ENCODE peak calls at places on chromosomes 13 and 19, in six cellular contexts. N is neural progenitor cell, R is adipocyte, T is right atrium auricular region, O is astrocyte, S is A549. B is an unnamed sample. For H3K9me3, the result is how much of the 10 kb centered on the place peaks cover.

GRCh38 chr19:22595918-22596341 is 38.2 kb upstream of the ZNF492 start:
- DNase-seq in N (no peak), R (no peak), T (peak), O (no peak), S (no peak), B (no peak)

GRCh38 chr13:80873589-80873988 is 532.7 kb upstream of the SPRY2 start:
- DNase-seq in N (no peak), R (no peak), T (no peak), O (no peak), S (no peak), B (no peak)

GRCh38 chr19:7850429-7850819 is 20.4 kb downstream of the EVI5L start:
- DNase-seq in N (no peak), R (no peak), T (no peak), O (no peak), S (no peak), B (no peak)

GRCh38 chr19:46863818-46864629 is 3.2 kb downstream of the ARHGAP35 start:
- DNase-seq in N (peak), R (peak), T (no peak), O (peak), S (no peak), B (peak)

GRCh38 chr13:27969073-27969865 is at the start of gene CDX2:
- DNase-seq in N (peak), R (no peak), T (no peak), O (no peak), S (peak), B (peak)

GRCh38 chr13:43664700-43665191 is 122.0 kb downstream of the ENOX1 start:
- DNase-seq in N (peak), R (peak), T (no peak), O (peak), S (peak), B (peak)

GRCh38 chr19:35940839-35941238 is 4.7 kb downstream of the LRFN3 start:
- DNase-seq in N (no peak), R (no peak), T (no peak), O (no peak), S (no peak), B (no peak)

GRCh38 chr19:32313866-32314265 is 31.5 kb upstream of the ZNF507 start:
- DNase-seq in N (no peak), R (no peak), T (no peak), O (no peak), S (no peak), B (no peak)

GRCh38 chr19:15280915-15281683 is 48.9 kb upstream of the EPHX3 start:
- DNase-seq in N (peak), R (peak), T (peak), O (peak), S (peak), B (peak)

GRCh38 chr19:388691-389090 is 20.3 kb downstream of the C2CD4C start:
- DNase-seq in N (no peak), R (no peak), T (no peak), O (no peak), S (no peak), B (no peak)

GRCh38 chr13:110304256-110304655 is 2.7 kb downstream of the COL4A1 start:
- DNase-seq in N (no peak), R (no peak), T (peak), O (no peak), S (no peak), B (no peak)

GRCh38 chr13:27639186-27639585 is 17.5 kb downstream of the POLR1D start:
- DNase-seq in N (no peak), R (no peak), T (no peak), O (no peak), S (no peak), B (no peak)

GRCh38 chr19:41998246-41999020 is 4.4 kb upstream of the ATP1A3 start:
- DNase-seq in N (peak), R (peak), T (no peak), O (no peak), S (peak), B (peak)

GRCh38 chr19:53131732-53132131 is 978 bp downstream of the ZNF415 start:
- DNase-seq in N (peak), R (no peak), T (no peak), O (no peak), S (no peak), B (no peak)

GRCh38 chr13:81048026-81048461 is 707.1 kb upstream of the SPRY2 start:
- DNase-seq in N (no peak), R (no peak), T (no peak), O (no peak), S (no peak), B (no peak)

GRCh38 chr13:60328073-60328472 is 68.9 kb upstream of the TDRD3 start:
- DNase-seq in N (no peak), R (no peak), T (no peak), O (no peak), S (no peak), B (no peak)

GRCh38 chr13:113452942-113453901 is at the start of gene ADPRHL1:
- DNase-seq in N (no peak), R (no peak), T (peak), O (no peak), S (no peak), B (no peak)

GRCh38 chr13:33363328-33363727 is 77.8 kb upstream of the STARD13 start:
- DNase-seq in N (no peak), R (no peak), T (no peak), O (no peak), S (no peak), B (no peak)

GRCh38 chr19:45322744-45323281 is at the start of gene CKM:
- DNase-seq in N (no peak), R (no peak), T (peak), O (no peak), S (no peak), B (no peak)

GRCh38 chr13:19123502-19123901 is 58.1 kb downstream of the TUBA3C start:
- DNase-seq in N (no peak), R (no peak), T (no peak), O (no peak), S (no peak), B (no peak)

GRCh38 chr19:10334340-10335148 is 1.2 kb upstream of the RAVER1 start:
- DNase-seq in N (peak), R (peak), T (peak), O (peak), S (peak), B (peak)

GRCh38 chr19:35225951-35226350 is 2.6 kb downstream of the FAM187B start:
- DNase-seq in N (no peak), R (no peak), T (peak), O (no peak), S (no peak), B (no peak)

GRCh38 chr13:101308247-101309013 is 107.9 kb downstream of the NALCN start:
- DNase-seq in N (no peak), R (no peak), T (no peak), O (peak), S (no peak), B (peak)

GRCh38 chr19:18126097-18126496 is 26.9 kb upstream of the PIK3R2 start:
- DNase-seq in N (no peak), R (no peak), T (no peak), O (no peak), S (no peak), B (no peak)

GRCh38 chr19:17210296-17210695 is 4.9 kb upstream of the USE1 start:
- DNase-seq in N (no peak), R (no peak), T (no peak), O (no peak), S (no peak), B (no peak)

GRCh38 chr13:45196622-45197021 is 4.2 kb downstream of the KCTD4 start:
- DNase-seq in N (no peak), R (peak), T (no peak), O (peak), S (no peak), B (peak)

GRCh38 chr19:51904331-51905165 is at the start of gene ZNF649:
- DNase-seq in N (peak), R (peak), T (peak), O (peak), S (peak), B (peak)

GRCh38 chr19:15897738-15898276 is at the start of gene CYP4F2:
- DNase-seq in N (no peak), R (no peak), T (no peak), O (no peak), S (no peak), B (no peak)

GRCh38 chr19:16626796-16627193 is 1.2 kb downstream of the MED26 start:
- DNase-seq in N (peak), R (peak), T (no peak), O (no peak), S (no peak), B (peak)

GRCh38 chr19:33473644-33474305 is 47.8 kb downstream of the PEPD start:
- DNase-seq in N (no peak), R (peak), T (no peak), O (peak), S (no peak), B (no peak)

GRCh38 chr19:7554990-7555864 is 19.7 kb downstream of the PNPLA6 start:
- DNase-seq in N (peak), R (peak), T (no peak), O (no peak), S (peak), B (no peak)

GRCh38 chr13:22041741-22042140 is 370.9 kb downstream of the FGF9 start:
- DNase-seq in N (no peak), R (no peak), T (no peak), O (no peak), S (no peak), B (no peak)

DNA sequence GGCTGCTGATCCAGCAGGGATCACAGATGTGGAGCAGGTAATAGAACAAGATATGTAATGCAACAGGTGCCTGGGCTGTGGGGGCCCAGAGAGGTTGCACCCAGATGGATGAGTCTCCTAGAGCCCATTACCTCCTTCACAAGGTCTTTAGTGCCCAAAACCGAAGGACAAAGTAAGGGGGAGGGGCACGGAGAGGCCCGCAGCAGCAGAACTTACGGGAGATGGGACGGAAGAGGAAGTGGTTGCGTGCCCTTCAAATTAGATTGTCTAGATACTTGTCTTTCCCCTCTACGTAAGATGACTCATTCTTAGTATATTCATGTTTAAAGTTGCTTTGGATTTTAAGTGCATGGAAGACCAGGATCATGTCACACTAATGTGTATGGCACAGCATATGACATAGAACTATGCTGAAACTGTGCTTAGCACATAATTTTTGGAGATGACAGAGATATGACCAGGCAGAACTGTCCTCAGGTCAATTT is 5.7 kb upstream of the MRPS31 start:
- DNase-seq in N (no peak), R (peak), T (no peak), O (peak), S (no peak), B (no peak)
- H3K4me3 ChIP-seq in N (no peak), R (no peak), T (no peak), O (no peak), S (no peak), B (no peak)

GRCh38 chr19:19711934-19712828 is 20.7 kb downstream of the ZNF14 start:
- DNase-seq in N (no peak), R (no peak), T (no peak), O (no peak), S (no peak), B (no peak)
- H3K9me3 ChIP-seq in N (half or more), R (half or more), T (half or more), O (half or more), S (half or more), B (half or more)

DNA sequence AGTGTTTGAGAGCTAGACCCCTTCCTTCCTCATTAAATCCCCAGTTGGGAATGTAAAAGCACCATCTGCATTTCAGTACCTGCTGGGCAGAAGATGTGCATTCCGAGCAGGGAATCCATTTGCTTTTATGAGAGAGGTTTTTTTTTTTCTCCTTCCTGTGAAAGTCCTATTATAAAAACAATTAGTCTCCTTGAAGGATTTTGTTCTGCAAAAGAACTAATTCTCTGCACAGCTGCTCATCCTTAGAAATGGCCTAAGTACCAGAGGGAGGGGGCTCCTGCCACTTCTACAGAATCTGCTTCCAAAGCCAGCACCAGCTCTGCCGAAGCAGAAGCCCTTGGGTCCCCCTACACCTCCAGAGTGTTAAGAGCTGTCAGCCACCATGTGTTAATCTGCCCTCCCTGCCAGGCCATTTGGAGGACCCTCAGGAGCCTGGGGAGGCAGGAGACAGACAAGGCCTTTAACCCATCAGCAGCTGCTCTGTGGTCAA is 36.4 kb upstream of the SERPINE3 start:
- DNase-seq in N (peak), R (no peak), T (no peak), O (no peak), S (no peak), B (no peak)
- H3K4me3 ChIP-seq in N (no peak), R (no peak), T (no peak), O (no peak), S (no peak), B (no peak)

GRCh38 chr19:56707821-56708220 is 36.3 kb upstream of the ZNF835 start:
- DNase-seq in N (no peak), R (no peak), T (no peak), O (no peak), S (no peak), B (no peak)

GRCh38 chr19:56701895-56702294 is 30.3 kb upstream of the ZNF835 start:
- DNase-seq in N (no peak), R (no peak), T (no peak), O (no peak), S (no peak), B (no peak)

GRCh38 chr19:56710437-56710836 is 38.9 kb upstream of the ZNF835 start:
- DNase-seq in N (no peak), R (no peak), T (no peak), O (no peak), S (no peak), B (no peak)

GRCh38 chr19:56705939-56706338 is 34.4 kb upstream of the ZNF835 start:
- DNase-seq in N (no peak), R (no peak), T (no peak), O (no peak), S (no peak), B (no peak)
- H3K9me3 ChIP-seq in N (under half), R (under half), T (under half), O (under half), S (half or more), B (under half)